ENCODE peak calls at places on chromosomes 11 and 22, in five cellular contexts. M is pancreas, X is tibial artery, T is RWPE1, F is testis. S is an unnamed sample.

GRCh38 chr11:104191124-104191523 is 27.2 kb upstream of the PDGFD start:
- DNase-seq in F (no peak), X (no peak), T (no peak), M (no peak), S (no peak)

GRCh38 chr11:88535266-88535665 is 197.7 kb upstream of the CTSC start:
- DNase-seq in F (no peak), X (no peak), T (no peak), M (no peak), S (no peak)

GRCh38 chr11:69321877-69322350 is 28.0 kb downstream of the MYEOV start:
- DNase-seq in M (no peak), X (no peak), T (peak), F (no peak), S (no peak)

GRCh38 chr11:103872748-103873147 is 163.7 kb upstream of the DDI1 start:
- DNase-seq in M (no peak), X (no peak), F (no peak), T (no peak), S (no peak)

GRCh38 chr11:66123902-66124301 is 53.8 kb downstream of the PACS1 start:
- DNase-seq in F (no peak), M (no peak), X (no peak), T (no peak), S (no peak)

GRCh38 chr11:28621648-28622215 is 513.5 kb downstream of the METTL15 start:
- DNase-seq in F (no peak), M (no peak), T (no peak), X (no peak), S (no peak)

GRCh38 chr11:101863361-101863760 is 51.4 kb upstream of the CEP126 start:
- DNase-seq in F (no peak), M (no peak), T (peak), X (no peak), S (no peak)

GRCh38 chr11:65112551-65113360 is 1.1 kb downstream of the TM7SF2 start:
- DNase-seq in M (peak), F (peak), T (no peak), X (no peak), S (no peak)

GRCh38 chr11:71286701-71287643 is 34.6 kb upstream of the SHANK2 start:
- DNase-seq in X (no peak), F (no peak), M (no peak), T (peak), S (no peak)

GRCh38 chr22:34293324-34293723 is 373.0 kb upstream of the LARGE1 start:
- DNase-seq in T (no peak), F (no peak), M (no peak), X (no peak), S (no peak)

GRCh38 chr22:23180893-23181762 is 819 bp downstream of the BCR start:
- DNase-seq in X (no peak), F (no peak), M (peak), T (no peak), S (no peak)

GRCh38 chr22:38766076-38766777 is 10.4 kb upstream of the SUN2 start:
- DNase-seq in M (peak), F (peak), X (no peak), T (peak), S (no peak)

GRCh38 chr11:35163209-35163608 is 24.2 kb downstream of the CD44 start:
- DNase-seq in F (no peak), T (no peak), M (no peak), X (no peak), S (no peak)

GRCh38 chr11:75275581-75275980 is 35.0 kb downstream of the TPBGL start:
- DNase-seq in X (peak), M (peak), T (no peak), F (peak), S (peak)

GRCh38 chr11:67438121-67438902 is 830 bp upstream of the PTPRCAP start:
- DNase-seq in F (no peak), T (no peak), X (no peak), M (peak), S (no peak)

GRCh38 chr11:110762596-110762995 is 50.4 kb upstream of the ARHGAP20 start:
- DNase-seq in F (no peak), X (no peak), T (no peak), M (no peak), S (no peak)

GRCh38 chr11:34447044-34447443 is 8.3 kb downstream of the CAT start:
- DNase-seq in X (no peak), T (no peak), F (no peak), M (no peak), S (no peak)

GRCh38 chr11:33997473-33998347 is 53.8 kb upstream of the CAPRIN1 start:
- DNase-seq in F (no peak), M (no peak), X (no peak), T (no peak), S (no peak)

GRCh38 chr22:22810018-22810427 is 77.6 kb upstream of the IGLL5 start:
- DNase-seq in T (no peak), X (no peak), F (peak), M (peak), S (peak)

GRCh38 chr22:40819741-40820140 is 595 bp upstream of the SLC25A17 start:
- DNase-seq in X (no peak), T (no peak), M (no peak), F (no peak), S (no peak)

GRCh38 chr11:64649304-64649703 is 58.3 kb downstream of the SLC22A12 start:
- DNase-seq in F (peak), X (no peak), M (no peak), T (peak), S (no peak)

GRCh38 chr11:121416909-121417567 is 35.1 kb upstream of the SORL1 start:
- DNase-seq in X (peak), T (peak), M (peak), F (peak), S (no peak)

GRCh38 chr11:17512101-17512500 is 32.1 kb downstream of the USH1C start:
- DNase-seq in M (no peak), X (no peak), T (no peak), F (no peak), S (no peak)

GRCh38 chr11:120169981-120170698 is 32.2 kb upstream of the TRIM29 start:
- DNase-seq in M (no peak), X (no peak), F (no peak), T (no peak), S (peak)

GRCh38 chr11:91792779-91793262 is 431.8 kb upstream of the FAT3 start:
- DNase-seq in X (no peak), M (no peak), T (no peak), F (no peak), S (no peak)

GRCh38 chr11:109968781-109969180 is 124.4 kb upstream of the ZC3H12C start:
- DNase-seq in X (no peak), T (no peak), M (no peak), F (no peak), S (no peak)

GRCh38 chr11:118620529-118621070 is 13.2 kb downstream of the PHLDB1 start:
- DNase-seq in X (no peak), T (no peak), F (no peak), M (peak), S (no peak)

GRCh38 chr11:8732748-8733241 is 50.2 kb downstream of the RPL27A start:
- DNase-seq in M (peak), F (peak), X (peak), T (no peak), S (no peak)

GRCh38 chr11:15216678-15217077 is 102.0 kb downstream of the INSC start:
- DNase-seq in T (peak), X (no peak), M (no peak), F (no peak), S (no peak)
- TF ChIP-seq CTCF in T (no peak), X (no peak), M (no peak), F (peak), S (peak)

GRCh38 chr11:6900327-6900999 is 8.2 kb upstream of the OR2D2 start:
- DNase-seq in X (no peak), F (no peak), T (peak), M (no peak), S (no peak)
- TF ChIP-seq CTCF in X (peak), F (no peak), T (no peak), M (no peak), S (peak)

DNA sequence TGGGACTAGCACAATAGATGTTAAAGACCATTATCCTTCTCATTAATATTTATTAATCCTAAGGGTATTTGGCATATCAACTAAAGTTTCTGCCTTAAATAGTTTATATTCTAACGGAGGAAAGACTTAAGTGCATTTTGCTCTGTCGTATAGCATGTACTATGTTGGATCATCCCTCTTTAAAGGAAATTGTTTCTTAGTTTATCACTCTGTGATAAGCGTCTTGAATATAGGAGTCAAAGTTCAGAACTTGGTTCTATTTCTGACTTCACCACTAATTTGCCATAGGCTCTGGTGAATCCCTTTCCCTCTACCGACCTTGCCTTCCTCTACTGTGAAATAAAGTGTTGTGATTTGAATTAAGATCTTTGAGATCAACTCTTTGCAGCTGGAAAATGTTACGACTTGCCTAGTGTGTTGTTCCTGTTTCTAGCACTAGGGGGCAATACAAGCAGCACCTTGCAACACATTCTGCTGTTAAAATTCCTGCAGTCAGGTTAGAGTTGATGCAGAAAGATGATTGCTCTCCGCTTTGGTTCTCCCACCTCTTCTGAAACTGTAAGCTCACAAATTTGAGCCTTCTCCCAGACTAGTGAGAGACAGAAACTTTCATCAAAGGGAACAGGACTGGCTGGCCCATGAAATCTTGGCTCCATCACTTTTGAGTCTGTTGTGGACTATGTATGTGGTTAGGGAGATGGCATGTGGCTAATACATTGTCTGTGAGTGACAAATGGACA is 27.8 kb upstream of the ZNRF3 start:
- DNase-seq in M (no peak), T (peak), X (peak), F (peak), S (no peak)
- TF ChIP-seq CTCF in M (peak), T (peak), X (peak), F (peak), S (peak)

DNA sequence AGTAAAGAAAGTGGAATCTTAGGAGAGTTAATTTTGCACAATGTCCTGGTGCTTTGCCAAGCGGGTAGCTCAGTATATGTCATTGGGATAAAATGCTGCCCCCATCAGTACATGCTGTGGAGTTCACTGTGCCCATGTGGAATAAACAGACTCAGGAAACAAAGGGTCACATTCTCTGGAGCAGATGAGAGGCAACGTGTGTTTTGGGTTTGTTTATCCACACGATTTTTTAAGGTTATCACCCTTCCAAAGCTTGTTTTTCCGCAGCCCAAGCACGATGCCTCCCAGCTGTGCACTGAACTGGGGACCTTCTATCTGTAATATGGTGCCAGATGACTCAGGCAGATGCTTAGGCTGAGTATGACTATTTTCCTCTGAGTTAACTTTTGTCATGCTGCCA is 6.4 kb downstream of the OR4D6 start:
- DNase-seq in M (no peak), T (no peak), F (no peak), X (no peak), S (no peak)
- TF ChIP-seq CTCF in M (no peak), T (no peak), F (no peak), X (no peak), S (no peak)

GRCh38 chr11:126920833-126921232 is 79.7 kb downstream of the KIRREL3 start:
- DNase-seq in T (no peak), F (no peak), X (no peak), M (no peak), S (no peak)
- TF ChIP-seq CTCF in T (no peak), F (no peak), X (no peak), M (no peak), S (no peak)

DNA sequence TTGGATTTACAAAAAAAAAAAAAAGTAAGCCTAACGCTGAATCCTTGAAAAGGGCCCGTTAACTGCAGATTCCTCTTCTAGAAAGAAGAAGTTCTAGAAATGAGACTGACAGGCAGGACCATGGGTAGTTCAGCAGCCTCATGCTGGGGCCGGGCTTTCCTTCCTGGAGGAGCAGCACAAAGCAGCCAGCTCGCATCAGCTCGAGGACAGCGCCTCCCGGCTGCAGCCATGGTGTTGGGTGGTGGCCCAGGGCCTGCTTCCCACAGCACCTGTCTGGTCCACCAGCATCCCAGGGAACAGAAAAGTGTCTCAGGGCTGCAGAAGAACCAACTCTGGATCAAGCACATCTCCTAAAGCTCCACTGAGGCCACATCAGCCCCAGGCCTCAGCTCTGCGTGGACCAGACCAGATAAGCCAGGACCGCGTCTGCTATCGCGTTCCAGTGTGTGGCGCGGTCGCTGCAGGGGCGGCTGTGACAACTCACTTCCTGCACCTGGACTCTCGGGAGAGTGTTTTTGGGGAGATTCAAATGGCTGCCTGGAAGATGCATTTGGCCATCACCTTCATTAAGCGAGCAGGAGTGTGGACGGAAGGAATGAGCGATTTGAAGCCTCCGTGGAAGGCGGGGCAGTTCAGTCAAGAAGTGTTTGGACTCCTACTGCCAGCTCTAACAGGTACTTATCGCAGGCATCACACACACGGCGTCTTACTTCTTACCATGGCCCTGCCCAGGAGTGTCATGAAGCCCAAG is 53.5 kb downstream of the MYH9 start:
- DNase-seq in F (no peak), X (no peak), T (no peak), M (no peak), S (no peak)
- TF ChIP-seq CTCF in F (no peak), X (no peak), T (no peak), M (no peak), S (no peak)

DNA sequence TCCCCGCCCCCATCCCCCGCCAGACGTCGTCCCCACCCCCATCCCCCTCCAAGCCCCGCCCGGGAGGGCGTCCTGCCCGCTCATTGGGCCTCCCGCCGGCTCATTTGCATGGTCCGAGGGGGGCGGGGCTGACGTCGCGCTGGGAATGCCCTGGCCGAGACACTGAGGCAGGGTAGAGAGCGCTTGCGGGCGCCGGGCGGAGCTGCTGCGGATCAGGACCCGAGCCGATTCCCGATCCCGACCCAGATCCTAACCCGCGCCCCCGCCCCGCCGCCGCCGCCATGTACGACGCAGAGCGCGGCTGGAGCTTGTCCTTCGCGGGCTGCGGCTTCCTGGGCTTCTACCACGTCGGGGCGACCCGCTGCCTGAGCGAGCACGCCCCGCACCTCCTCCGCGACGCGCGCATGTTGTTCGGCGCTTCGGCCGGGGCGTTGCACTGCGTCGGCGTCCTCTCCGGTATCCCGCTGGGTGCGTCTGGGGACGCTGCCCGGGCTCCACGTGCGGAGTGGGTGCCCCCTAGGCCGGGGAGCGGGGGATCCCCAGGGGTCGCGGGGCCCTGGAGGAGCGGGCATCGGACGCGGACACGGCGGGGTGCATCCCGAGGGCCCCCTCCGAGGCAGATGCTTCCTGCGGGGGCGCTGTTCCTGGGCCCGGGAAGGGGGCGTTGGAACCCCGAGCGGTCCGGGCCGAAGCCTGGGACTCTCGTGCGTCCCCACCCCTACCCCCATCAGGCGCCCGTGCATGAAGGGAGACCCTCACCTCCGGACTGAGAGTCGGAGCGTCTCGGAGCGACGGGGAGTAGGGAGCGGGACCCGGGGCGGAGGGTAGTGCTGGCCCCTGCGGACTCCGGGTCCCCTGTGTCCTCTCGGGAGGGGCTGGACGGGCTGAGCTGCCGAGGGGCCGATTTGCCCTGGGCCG is at the start of gene PNPLA3:
- DNase-seq in M (peak), T (peak), F (peak), X (peak), S (peak)
- TF ChIP-seq CTCF in M (no peak), T (no peak), F (no peak), X (no peak), S (peak)

DNA sequence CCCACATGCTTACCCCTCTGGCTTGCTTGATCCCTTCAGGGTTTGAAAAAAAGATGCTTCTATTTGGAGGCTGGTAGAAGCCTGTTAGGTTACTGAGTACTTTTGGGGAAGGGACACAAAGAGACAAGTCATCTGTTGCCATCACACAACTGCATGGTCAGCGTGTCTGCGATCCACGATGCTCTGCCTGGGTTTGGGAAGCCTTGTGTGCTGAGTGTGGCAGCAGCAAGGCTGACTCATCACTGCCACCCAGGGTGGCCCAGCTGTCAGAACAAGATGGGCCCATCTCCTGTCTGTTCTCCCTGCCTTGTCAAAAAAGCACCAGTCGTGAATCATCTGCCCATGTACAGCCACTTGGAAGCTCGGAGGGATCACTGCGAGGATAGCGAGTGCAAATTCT is 26.2 kb downstream of the UBASH3B start:
- DNase-seq in X (no peak), F (no peak), T (no peak), M (no peak), S (no peak)
- TF ChIP-seq CTCF in X (no peak), F (no peak), T (no peak), M (no peak), S (no peak)

DNA sequence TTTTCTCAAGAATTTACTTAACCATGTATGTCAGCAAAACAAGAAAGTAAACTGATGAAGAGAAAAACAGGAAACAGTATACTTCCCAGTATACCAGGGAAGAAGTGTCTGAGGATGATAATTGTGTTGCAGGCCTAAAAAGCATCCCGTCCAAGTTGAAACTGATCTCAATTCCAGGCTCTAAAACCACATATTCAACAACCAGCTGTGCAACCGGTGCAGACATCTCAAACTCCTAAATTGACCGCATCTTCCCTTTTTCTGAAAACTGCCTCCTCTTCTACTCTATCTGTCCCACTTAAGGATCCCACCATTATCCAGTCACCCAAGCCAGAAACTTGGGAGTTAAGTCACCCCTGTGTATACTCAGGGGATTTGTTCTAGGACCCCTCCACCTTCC is 47.2 kb downstream of the CCDC83 start:
- DNase-seq in T (no peak), F (no peak), M (no peak), X (no peak), S (no peak)
- TF ChIP-seq CTCF in T (no peak), F (no peak), M (no peak), X (no peak), S (no peak)

GRCh38 chr11:598005-598680 is 17.6 kb downstream of the IRF7 start:
- DNase-seq in X (no peak), F (no peak), T (no peak), M (no peak), S (no peak)

GRCh38 chr11:595400-595799 is 19.1 kb downstream of the PHRF1 start:
- DNase-seq in M (no peak), F (no peak), T (no peak), X (no peak), S (no peak)

GRCh38 chr11:596374-596773 is 19.4 kb downstream of the IRF7 start:
- DNase-seq in X (no peak), T (no peak), M (no peak), F (no peak), S (no peak)

GRCh38 chr11:593347-593746 is 17.1 kb downstream of the PHRF1 start:
- DNase-seq in T (no peak), X (no peak), M (no peak), F (no peak), S (no peak)

GRCh38 chr11:597166-597725 is 18.5 kb downstream of the IRF7 start:
- DNase-seq in F (no peak), T (no peak), M (no peak), X (no peak), S (no peak)
- TF ChIP-seq CTCF in F (no peak), T (no peak), M (no peak), X (no peak), S (peak)